ENCODE peak calls at places on chromosome 9, in seven cellular contexts. X is brain microvascular endothelial cell, D is fibroblast of lung, P is RWPE2, U is right lobe of liver, O is GM23338, V is endothelial cell of umbilical vein. B is an unnamed sample.

GRCh38 chr9:111873901-111874300 is 22.7 kb upstream of the UGCG start:
- DNase-seq in X (no peak), V (no peak), D (no peak), O (no peak), U (no peak), P (no peak), B (peak)

GRCh38 chr9:68981825-68982224 is 32.1 kb downstream of the PRKACG start:
- DNase-seq in U (no peak), V (no peak), O (peak), X (no peak), P (no peak), D (no peak), B (no peak)

GRCh38 chr9:124527781-124528180 is 20.6 kb upstream of the NR5A1 start:
- DNase-seq in U (no peak), O (no peak), X (peak), V (no peak), P (no peak), D (peak), B (no peak)

GRCh38 chr9:503881-504852 is 289.5 kb downstream of the DOCK8 start:
- DNase-seq in U (peak), D (peak), V (peak), X (peak), O (peak), P (peak), B (peak)

GRCh38 chr9:122213589-122214413 is 15.0 kb downstream of the LHX6 start:
- DNase-seq in D (no peak), P (peak), X (no peak), V (no peak), O (peak), U (no peak), B (peak)

GRCh38 chr9:4762108-4762888 is 21.3 kb upstream of the AK3 start:
- DNase-seq in V (peak), D (peak), O (peak), U (peak), P (no peak), X (peak), B (peak)

GRCh38 chr9:111743275-111743674 is 51.5 kb downstream of the SHOC1 start:
- DNase-seq in O (no peak), D (peak), X (peak), U (no peak), V (peak), P (peak), B (peak)

GRCh38 chr9:129405831-129406220 is 215.1 kb downstream of the C9orf50 start:
- DNase-seq in X (no peak), V (no peak), O (no peak), P (no peak), D (no peak), U (peak), B (no peak)

GRCh38 chr9:96021616-96022444 is 146.3 kb downstream of the ERCC6L2 start:
- DNase-seq in U (no peak), X (no peak), P (no peak), O (peak), D (no peak), V (no peak), B (no peak)

GRCh38 chr9:93260290-93261066 is 76.5 kb downstream of the WNK2 start:
- DNase-seq in D (no peak), V (no peak), O (no peak), P (no peak), X (no peak), U (no peak), B (no peak)

GRCh38 chr9:86488794-86489193 is 134.6 kb upstream of the TUT7 start:
- DNase-seq in X (no peak), D (no peak), P (no peak), V (no peak), U (no peak), O (peak), B (no peak)

GRCh38 chr9:3511537-3511936 is 14.3 kb downstream of the RFX3 start:
- DNase-seq in X (no peak), P (no peak), D (no peak), O (no peak), V (no peak), U (no peak), B (no peak)

GRCh38 chr9:88530051-88530450 is 4.9 kb upstream of the NXNL2 start:
- DNase-seq in O (no peak), X (peak), P (no peak), U (no peak), D (peak), V (no peak), B (peak)

GRCh38 chr9:8874482-8874881 is 1074.9 kb upstream of the DMAC1 start:
- DNase-seq in X (no peak), P (no peak), V (no peak), O (no peak), D (no peak), U (no peak), B (no peak)

GRCh38 chr9:107866912-107867311 is 377.3 kb upstream of the KLF4 start:
- DNase-seq in U (no peak), O (no peak), P (no peak), D (peak), V (no peak), X (no peak), B (peak)

GRCh38 chr9:81499021-81499454 is 190.3 kb downstream of the TLE1 start:
- DNase-seq in P (no peak), D (peak), V (no peak), X (peak), O (no peak), U (no peak), B (peak)

GRCh38 chr9:115945009-115945431 is 208.6 kb upstream of the PAPPA start:
- DNase-seq in X (no peak), P (no peak), D (no peak), V (no peak), U (no peak), O (no peak), B (no peak)

GRCh38 chr9:107213080-107213479 is 70.0 kb upstream of the RAD23B start:
- DNase-seq in X (no peak), V (no peak), U (no peak), P (no peak), D (no peak), O (no peak), B (no peak)

GRCh38 chr9:96550659-96551058 is 69.0 kb downstream of the CDC14B start:
- DNase-seq in U (no peak), O (no peak), P (no peak), X (no peak), V (no peak), D (no peak), B (no peak)

GRCh38 chr9:74573792-74574191 is 76.7 kb downstream of the RORB start:
- DNase-seq in O (no peak), U (no peak), P (no peak), V (no peak), X (no peak), D (no peak), B (peak)

GRCh38 chr9:133976888-133977287 is 15.2 kb downstream of the VAV2 start:
- DNase-seq in D (no peak), P (peak), O (no peak), X (no peak), V (no peak), U (peak), B (no peak)

GRCh38 chr9:130110166-130110565 is 56.5 kb downstream of the GPR107 start:
- DNase-seq in U (no peak), P (no peak), O (peak), D (no peak), V (no peak), X (no peak), B (no peak)

GRCh38 chr9:124849801-124850200 is 3.5 kb upstream of the WDR38 start:
- DNase-seq in P (no peak), O (no peak), D (peak), V (peak), X (peak), U (no peak), B (peak)

GRCh38 chr9:35482071-35482470 is 7.8 kb upstream of the RUSC2 start:
- DNase-seq in V (no peak), X (no peak), P (no peak), U (no peak), D (no peak), O (no peak), B (peak)

GRCh38 chr9:100452894-100453293 is 20.1 kb upstream of the TMEFF1 start:
- DNase-seq in P (no peak), X (no peak), V (no peak), D (no peak), U (no peak), O (no peak), B (no peak)

GRCh38 chr9:83130541-83130940 is 67.6 kb upstream of the RASEF start:
- DNase-seq in V (no peak), D (no peak), U (no peak), X (peak), P (no peak), O (no peak), B (no peak)

GRCh38 chr9:23754551-23754950 is 71.5 kb downstream of the ELAVL2 start:
- DNase-seq in V (no peak), U (no peak), D (no peak), P (peak), X (no peak), O (no peak), B (no peak)

GRCh38 chr9:68739631-68740174 is 34.7 kb downstream of the PIP5K1B start:
- DNase-seq in O (no peak), V (no peak), D (no peak), P (no peak), U (no peak), X (no peak), B (no peak)

GRCh38 chr9:121246821-121247511 is 21.0 kb upstream of the GSN start:
- DNase-seq in X (peak), O (no peak), V (no peak), U (no peak), P (no peak), D (peak), B (peak)

GRCh38 chr9:115847245-115847644 is 306.3 kb upstream of the PAPPA start:
- DNase-seq in V (no peak), U (no peak), O (no peak), P (no peak), X (peak), D (peak), B (peak)

GRCh38 chr9:133251773-133252172 is 23.2 kb downstream of the ABO start:
- DNase-seq in O (no peak), X (no peak), D (no peak), U (no peak), V (no peak), P (no peak), B (no peak)

GRCh38 chr9:16461231-16461840 is 409.1 kb downstream of the BNC2 start:
- DNase-seq in U (no peak), O (peak), V (no peak), D (no peak), X (no peak), P (no peak), B (no peak)

GRCh38 chr9:70561805-70562395 is 147.4 kb upstream of the KLF9 start:
- DNase-seq in U (no peak), X (no peak), V (no peak), D (peak), P (no peak), O (no peak), B (no peak)

GRCh38 chr9:80030801-80031200 is 459.0 kb downstream of the TLE4 start:
- DNase-seq in U (no peak), V (no peak), D (no peak), X (no peak), P (no peak), O (no peak), B (no peak)

GRCh38 chr9:35826071-35826701 is 2.3 kb downstream of the FAM221B start:
- DNase-seq in U (no peak), X (peak), V (peak), D (peak), P (no peak), O (peak), B (peak)

DNA sequence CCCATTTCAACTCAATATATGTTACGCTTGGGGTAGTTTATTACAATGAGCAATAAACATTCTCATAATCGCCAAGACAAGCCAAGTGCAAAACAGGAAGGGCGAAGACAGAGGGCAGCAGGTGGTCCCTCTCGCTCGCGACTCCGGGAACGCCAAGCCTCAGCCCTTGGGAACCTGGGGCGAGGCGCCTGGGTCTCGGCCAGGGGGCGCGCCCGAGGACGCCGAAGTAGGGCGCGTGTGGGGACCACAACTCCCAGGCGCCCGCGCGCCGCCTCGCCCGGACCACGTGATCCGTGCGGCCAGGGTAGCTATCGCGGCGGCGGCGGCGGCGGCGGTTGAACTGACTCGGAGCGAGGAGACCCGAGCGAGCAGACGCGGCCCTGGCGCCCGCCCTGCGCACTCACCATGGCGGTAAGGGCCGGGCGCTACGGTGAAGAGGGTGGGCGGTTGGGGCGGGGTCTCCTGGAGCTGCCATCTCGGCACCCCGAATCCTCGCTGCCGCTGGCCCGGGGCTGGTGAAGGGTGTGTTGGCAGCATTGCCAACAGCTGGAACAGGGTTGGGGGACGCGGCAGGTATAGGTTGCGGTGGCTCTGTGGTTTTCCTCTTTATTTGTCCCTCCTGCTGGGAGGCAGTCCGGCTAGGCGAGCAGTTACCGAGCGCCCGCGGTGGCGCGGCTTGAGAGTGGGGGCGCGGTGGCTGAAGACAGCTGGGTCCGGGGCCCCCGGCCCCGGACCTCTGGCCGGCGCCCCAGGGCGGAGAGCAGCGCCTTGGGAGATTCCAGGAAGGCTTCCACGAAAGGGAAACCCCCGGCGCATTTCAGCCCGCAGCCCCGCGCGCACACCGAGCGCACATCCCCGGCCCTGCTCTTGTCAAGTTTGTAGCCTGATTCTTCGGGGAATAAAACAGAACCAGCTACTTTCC is at the start of gene SLC31A2:
- DNase-seq in U (peak), X (peak), V (peak), O (peak), P (peak), D (peak), B (peak)
- TF ChIP-seq CTCF in U (peak), X (peak), V (peak), O (peak), P (peak), D (peak), B (peak)

GRCh38 chr9:13688990-13689600 is 409.6 kb upstream of the MPDZ start:
- DNase-seq in D (peak), V (peak), X (peak), P (no peak), O (peak), U (no peak), B (peak)
- TF ChIP-seq CTCF in D (peak), V (peak), X (peak), P (peak), O (peak), U (peak), B (peak)

DNA sequence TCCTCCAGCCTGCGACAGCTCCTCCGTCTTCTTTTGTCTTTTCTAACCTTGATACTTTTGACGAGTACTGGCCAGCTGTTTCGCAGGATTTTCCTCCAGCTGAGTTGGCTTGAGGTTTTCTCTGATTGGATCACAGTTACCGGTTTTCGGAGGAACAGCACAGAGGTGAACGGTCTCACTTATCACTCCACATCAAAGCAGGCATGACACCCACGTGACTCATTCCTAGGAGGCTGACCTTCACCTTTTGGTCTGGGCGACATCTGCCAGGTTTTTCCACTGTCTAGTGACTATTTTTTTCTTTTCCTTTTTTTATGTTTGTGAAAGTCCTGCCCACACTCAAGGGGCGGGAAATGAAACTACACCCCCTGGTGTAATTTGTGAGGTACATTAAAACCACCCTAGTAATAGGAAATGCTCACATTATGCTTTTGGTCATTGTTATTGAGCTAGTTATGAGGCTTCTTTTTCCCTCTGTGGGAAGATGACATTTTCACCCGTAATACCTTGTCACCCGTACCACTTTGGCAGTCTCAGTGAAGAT is 319.2 kb downstream of the GADD45G start:
- DNase-seq in V (no peak), P (no peak), X (no peak), U (peak), O (peak), D (peak), B (no peak)
- TF ChIP-seq CTCF in V (no peak), P (no peak), X (no peak), U (peak), O (peak), D (no peak), B (no peak)

GRCh38 chr9:21491742-21492141 is 9.6 kb upstream of the IFNE start:
- DNase-seq in U (no peak), P (no peak), D (peak), V (peak), O (no peak), X (no peak), B (peak)
- TF ChIP-seq CTCF in U (no peak), P (peak), D (no peak), V (no peak), O (peak), X (no peak), B (no peak)

DNA sequence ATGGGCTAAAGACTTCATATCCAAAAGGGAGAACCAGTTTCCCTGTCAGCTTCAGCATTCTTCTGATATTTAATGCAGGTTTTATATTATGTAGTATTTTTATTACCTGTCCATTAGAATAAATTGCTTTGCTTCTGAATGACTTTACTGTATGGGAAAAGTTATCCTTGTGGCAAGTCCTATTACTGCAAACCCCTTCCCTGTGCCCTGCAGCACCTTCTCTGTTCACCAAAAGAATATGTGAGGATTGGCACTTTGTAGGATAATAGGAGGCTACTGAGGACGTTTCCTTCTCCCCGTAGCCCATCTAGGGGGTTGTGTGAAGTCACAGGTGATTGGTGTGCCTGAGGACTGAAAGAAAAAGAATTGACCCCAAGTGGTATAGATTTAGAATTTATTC is 296.1 kb downstream of the KDM4C start:
- DNase-seq in D (no peak), X (no peak), V (no peak), O (peak), U (no peak), P (no peak), B (no peak)
- TF ChIP-seq CTCF in D (no peak), X (no peak), V (no peak), O (peak), U (no peak), P (no peak), B (no peak)

GRCh38 chr9:42852133-42852532 is 668.7 kb downstream of the SPATA31A6 start:
- DNase-seq in O (peak), V (no peak), D (no peak), U (peak), P (peak), X (no peak), B (peak)
- TF ChIP-seq CTCF in O (peak), V (no peak), D (no peak), U (peak), P (peak), X (no peak), B (peak)

B was measured in cardiac fibroblast.